ENCODE peak calls at places on chromosome 3, in ten cellular contexts. L, U, P, B, Z, S, I, N, W and C are unnamed samples.

GRCh38 chr3:184565421-184566211 is 4.0 kb downstream of the EPHB3 start:
- DNase-seq in L (peak; percentile 96), U (no peak), P (peak; percentile 91), B (no peak), Z (peak; percentile 81), S (peak; percentile 97), I (peak; percentile 67), N (no peak), W (no peak), C (peak; percentile 67)

GRCh38 chr3:155070932-155071387 is 9.2 kb upstream of the MME start:
- DNase-seq in L (no peak), U (no peak), P (no peak), B (no peak), Z (peak; percentile 95), S (peak; percentile 29), I (peak; percentile 71), N (peak; percentile 100), W (no peak), C (peak; percentile 99)

GRCh38 chr3:194718069-194718468 is 32.4 kb downstream of the FAM43A start:
- DNase-seq in L (no peak), U (no peak), P (no peak), B (no peak), Z (no peak), S (no peak), I (no peak), N (no peak), W (no peak), C (no peak)

GRCh38 chr3:34012102-34012461 is 213.7 kb downstream of the PDCD6IP start:
- DNase-seq in L (peak; percentile 8), U (no peak), P (no peak), B (peak; percentile 6), Z (peak; percentile 89), S (peak; percentile 98), I (peak; percentile 92), N (no peak), W (no peak), C (peak; percentile 96)

GRCh38 chr3:64163755-64164148 is 61.5 kb downstream of the PRICKLE2 start:
- DNase-seq in L (no peak), U (no peak), P (no peak), B (no peak), Z (peak; percentile 88), S (peak; percentile 62), I (peak; percentile 53), N (no peak), W (no peak), C (peak; percentile 93)

GRCh38 chr3:116135462-116135861 is 309.8 kb downstream of the LSAMP start:
- DNase-seq in L (peak; percentile 25), U (no peak), P (no peak), B (no peak), Z (peak; percentile 92), S (peak; percentile 18), I (no peak), N (no peak), W (no peak), C (peak; percentile 5)

GRCh38 chr3:154389861-154390260 is 40.1 kb downstream of the GPR149 start:
- DNase-seq in L (no peak), U (no peak), P (no peak), B (no peak), Z (no peak), S (no peak), I (no peak), N (no peak), W (no peak), C (no peak)

GRCh38 chr3:128794067-128794768 is 68.2 kb downstream of the RAB7A start:
- DNase-seq in L (peak; percentile 34), U (no peak), P (no peak), B (no peak), Z (peak; percentile 59), S (peak; percentile 47), I (peak; percentile 27), N (no peak), W (no peak), C (peak; percentile 80)

GRCh38 chr3:36461588-36461987 is 81.3 kb downstream of the STAC start:
- DNase-seq in L (no peak), U (no peak), P (no peak), B (no peak), Z (peak; percentile 15), S (no peak), I (no peak), N (no peak), W (no peak), C (peak; percentile 53)

GRCh38 chr3:152430223-152431002 is 161.7 kb downstream of the MBNL1 start:
- DNase-seq in L (peak; percentile 30), U (no peak), P (no peak), B (no peak), Z (no peak), S (no peak), I (no peak), N (no peak), W (no peak), C (no peak)

GRCh38 chr3:172061724-172062184 is 22.4 kb downstream of the FNDC3B start:
- DNase-seq in L (peak; percentile 11), U (no peak), P (no peak), B (no peak), Z (peak; percentile 52), S (peak; percentile 55), I (no peak), N (peak; percentile 16), W (no peak), C (no peak)

GRCh38 chr3:39982665-39983357 is 173.4 kb downstream of the MYRIP start:
- DNase-seq in L (no peak), U (no peak), P (no peak), B (no peak), Z (no peak), S (peak; percentile 6), I (no peak), N (no peak), W (no peak), C (no peak)

GRCh38 chr3:171455603-171456550 is 4.3 kb downstream of the TNIK start:
- DNase-seq in L (no peak), U (no peak), P (no peak), B (no peak), Z (no peak), S (peak; percentile 72), I (no peak), N (no peak), W (no peak), C (no peak)

GRCh38 chr3:148158210-148158609 is 539.5 kb upstream of the AGTR1 start:
- DNase-seq in L (no peak), U (no peak), P (no peak), B (peak; percentile 14), Z (peak; percentile 86), S (peak; percentile 59), I (peak; percentile 30), N (peak; percentile 52), W (no peak), C (no peak)

GRCh38 chr3:157294444-157294843 is 134.5 kb upstream of the CCNL1 start:
- DNase-seq in L (no peak), U (no peak), P (no peak), B (no peak), Z (peak; percentile 29), S (no peak), I (no peak), N (no peak), W (no peak), C (no peak)

GRCh38 chr3:55512586-55513343 is 25.7 kb upstream of the WNT5A start:
- DNase-seq in L (no peak), U (no peak), P (no peak), B (no peak), Z (no peak), S (no peak), I (no peak), N (no peak), W (no peak), C (no peak)

GRCh38 chr3:47163023-47163989 is 607 bp downstream of the SETD2 start:
- DNase-seq in L (peak; percentile 60), U (peak; percentile 70), P (peak; percentile 80), B (peak; percentile 13), Z (peak; percentile 42), S (peak; percentile 48), I (peak; percentile 20), N (peak; percentile 13), W (peak; percentile 37), C (no peak)

GRCh38 chr3:126959921-126960603 is 22.9 kb upstream of the PLXNA1 start:
- DNase-seq in L (peak; percentile 88), U (no peak), P (peak; percentile 45), B (no peak), Z (peak; percentile 43), S (peak; percentile 83), I (no peak), N (peak; percentile 94), W (no peak), C (no peak)

GRCh38 chr3:125045965-125046364 is 9.8 kb downstream of the HEG1 start:
- DNase-seq in L (no peak), U (no peak), P (no peak), B (no peak), Z (peak; percentile 74), S (peak; percentile 40), I (peak; percentile 78), N (peak; percentile 51), W (no peak), C (no peak)

GRCh38 chr3:193826126-193826795 is 233.3 kb downstream of the OPA1 start:
- DNase-seq in L (peak; percentile 50), U (no peak), P (no peak), B (peak; percentile 10), Z (peak; percentile 69), S (peak; percentile 53), I (peak; percentile 38), N (peak; percentile 53), W (no peak), C (no peak)

GRCh38 chr3:197327701-197328100 is 29.3 kb upstream of the DLG1 start:
- DNase-seq in L (no peak), U (no peak), P (no peak), B (no peak), Z (peak; percentile 16), S (no peak), I (no peak), N (peak; percentile 93), W (no peak), C (no peak)

GRCh38 chr3:125011941-125012340 is 43.9 kb downstream of the HEG1 start:
- DNase-seq in L (no peak), U (no peak), P (no peak), B (no peak), Z (no peak), S (no peak), I (no peak), N (no peak), W (no peak), C (no peak)

GRCh38 chr3:28575748-28576589 is 227.3 kb upstream of the AZI2 start:
- DNase-seq in L (peak; percentile 85), U (no peak), P (no peak), B (no peak), Z (peak; percentile 34), S (no peak), I (no peak), N (no peak), W (peak; percentile 25), C (no peak)

GRCh38 chr3:129673897-129674797 is 67.7 kb upstream of the PLXND1 start:
- DNase-seq in L (peak; percentile 45), U (no peak), P (no peak), B (no peak), Z (no peak), S (peak; percentile 53), I (no peak), N (no peak), W (no peak), C (no peak)

GRCh38 chr3:118101891-118102290 is 932.8 kb downstream of the IGSF11 start:
- DNase-seq in L (no peak), U (no peak), P (no peak), B (no peak), Z (no peak), S (no peak), I (no peak), N (peak; percentile 1), W (no peak), C (no peak)

GRCh38 chr3:190631295-190631694 is 117.4 kb downstream of the IL1RAP start:
- DNase-seq in L (no peak), U (no peak), P (no peak), B (no peak), Z (no peak), S (no peak), I (no peak), N (no peak), W (no peak), C (no peak)

GRCh38 chr3:126433496-126434263 is 39.0 kb downstream of the CFAP100 start:
- DNase-seq in L (no peak), U (peak; percentile 47), P (peak; percentile 48), B (no peak), Z (no peak), S (no peak), I (no peak), N (no peak), W (no peak), C (no peak)

GRCh38 chr3:108271626-108272025 is 24.7 kb upstream of the HHLA2 start:
- DNase-seq in L (no peak), U (no peak), P (no peak), B (no peak), Z (no peak), S (no peak), I (no peak), N (no peak), W (no peak), C (no peak)